ENCODE peak calls at places on chromosomes 1 and 21, in six cellular contexts. X is K562, K is GM12878, R is H1, N is HepG2, Q is GM12891. B is an unnamed sample.

GRCh38 chr1:152827173-152827572 is at the start of gene LCE1A:
- DNase-seq in K (no peak), N (no peak), Q (no peak), R (no peak), X (no peak), B (no peak)

GRCh38 chr1:143735764-143736461 is 235.9 kb downstream of the FAM72C start:
- DNase-seq in X (no peak), Q (no peak), R (peak; percentile 64), K (no peak), N (no peak), B (no peak)

GRCh38 chr1:58773406-58773840 is 10.4 kb downstream of the JUN start:
- DNase-seq in R (no peak), K (no peak), X (no peak), Q (no peak), N (no peak), B (no peak)

GRCh38 chr1:22721122-22721873 is 10.7 kb downstream of the EPHB2 start:
- DNase-seq in R (no peak), X (no peak), N (no peak), Q (no peak), K (no peak), B (no peak)

GRCh38 chr1:153260980-153261792 is 1.7 kb downstream of the LORICRIN start:
- DNase-seq in Q (no peak), X (peak; percentile 6), N (no peak), K (no peak), R (peak; percentile 74), B (peak; percentile 20)

GRCh38 chr1:58649555-58649954 is 50.3 kb downstream of the MYSM1 start:
- DNase-seq in X (peak; percentile 8), R (no peak), N (no peak), K (no peak), Q (no peak), B (no peak)

GRCh38 chr1:174358344-174358743 is 89.4 kb upstream of the GPR52 start:
- DNase-seq in X (peak; percentile 4), R (no peak), K (no peak), N (no peak), Q (no peak), B (no peak)

GRCh38 chr1:110606784-110607662 is 865 bp upstream of the KCNA2 start:
- DNase-seq in K (no peak), X (no peak), R (peak; percentile 63), N (no peak), Q (peak; percentile 39), B (no peak)

GRCh38 chr1:118184737-118185082 is 318 bp downstream of the SPAG17 start:
- DNase-seq in X (peak; percentile 72), K (no peak), Q (no peak), R (no peak), N (no peak), B (no peak)

GRCh38 chr1:35573198-35573775 is at the start of gene TFAP2E:
- DNase-seq in N (no peak), K (no peak), R (peak; percentile 81), X (no peak), Q (no peak), B (no peak)

GRCh38 chr1:10107985-10108663 is 75.4 kb downstream of the UBE4B start:
- DNase-seq in R (no peak), Q (no peak), K (no peak), X (no peak), N (no peak), B (no peak)

GRCh38 chr1:27634982-27635362 is at the start of gene FGR:
- DNase-seq in Q (no peak), X (no peak), N (no peak), K (no peak), R (no peak), B (no peak)

GRCh38 chr1:18407166-18408045 is 73.3 kb upstream of the KLHDC7A start:
- DNase-seq in R (no peak), N (no peak), X (no peak), Q (no peak), K (no peak), B (no peak)

GRCh38 chr21:15730484-15731242 is 881 bp downstream of the USP25 start:
- DNase-seq in R (no peak), X (peak; percentile 32), K (no peak), Q (no peak), N (no peak), B (peak; percentile 13)

GRCh38 chr1:31760901-31761470 is 3.2 kb downstream of the ADGRB2 start:
- DNase-seq in N (peak; percentile 25), Q (peak; percentile 79), R (peak; percentile 85), X (peak; percentile 62), K (no peak), B (peak; percentile 63)

GRCh38 chr1:198449727-198450433 is 90.6 kb downstream of the ATP6V1G3 start:
- DNase-seq in K (no peak), N (no peak), X (no peak), Q (no peak), R (no peak), B (no peak)

GRCh38 chr1:213564215-213564659 is 423.5 kb upstream of the PROX1 start:
- DNase-seq in Q (no peak), X (peak; percentile 32), N (peak; percentile 79), K (no peak), R (no peak), B (no peak)

GRCh38 chr1:92934395-92935378 is 26.6 kb downstream of the DIPK1A start:
- DNase-seq in Q (no peak), X (no peak), R (no peak), K (no peak), N (no peak), B (no peak)

GRCh38 chr1:24654011-24654410 is 10.9 kb downstream of the SRRM1 start:
- DNase-seq in X (no peak), R (no peak), K (no peak), N (no peak), Q (no peak), B (no peak)

GRCh38 chr1:36883315-36883949 is 150.9 kb downstream of the GRIK3 start:
- DNase-seq in X (no peak), K (no peak), R (no peak), N (no peak), Q (no peak), B (no peak)

GRCh38 chr1:153509729-153510354 is 25.9 kb downstream of the S100A6 start:
- DNase-seq in K (no peak), N (peak; percentile 37), X (peak; percentile 75), Q (no peak), R (no peak), B (peak; percentile 51)

GRCh38 chr1:174818014-174818616 is 181.6 kb upstream of the CACYBP start:
- DNase-seq in K (no peak), N (no peak), R (no peak), Q (no peak), X (no peak), B (no peak)

GRCh38 chr1:86487131-86487804 is 18.5 kb downstream of the CLCA1 start:
- DNase-seq in N (no peak), R (no peak), K (no peak), X (no peak), Q (no peak), B (no peak)

GRCh38 chr1:199075792-199076191 is 437.0 kb downstream of the PTPRC start:
- DNase-seq in K (no peak), R (no peak), X (no peak), N (no peak), Q (no peak), B (no peak)

GRCh38 chr1:2300851-2301606 is 72.9 kb downstream of the SKI start:
- DNase-seq in K (peak; percentile 76), N (no peak), Q (peak; percentile 83), R (no peak), X (no peak), B (peak; percentile 86)

DNA sequence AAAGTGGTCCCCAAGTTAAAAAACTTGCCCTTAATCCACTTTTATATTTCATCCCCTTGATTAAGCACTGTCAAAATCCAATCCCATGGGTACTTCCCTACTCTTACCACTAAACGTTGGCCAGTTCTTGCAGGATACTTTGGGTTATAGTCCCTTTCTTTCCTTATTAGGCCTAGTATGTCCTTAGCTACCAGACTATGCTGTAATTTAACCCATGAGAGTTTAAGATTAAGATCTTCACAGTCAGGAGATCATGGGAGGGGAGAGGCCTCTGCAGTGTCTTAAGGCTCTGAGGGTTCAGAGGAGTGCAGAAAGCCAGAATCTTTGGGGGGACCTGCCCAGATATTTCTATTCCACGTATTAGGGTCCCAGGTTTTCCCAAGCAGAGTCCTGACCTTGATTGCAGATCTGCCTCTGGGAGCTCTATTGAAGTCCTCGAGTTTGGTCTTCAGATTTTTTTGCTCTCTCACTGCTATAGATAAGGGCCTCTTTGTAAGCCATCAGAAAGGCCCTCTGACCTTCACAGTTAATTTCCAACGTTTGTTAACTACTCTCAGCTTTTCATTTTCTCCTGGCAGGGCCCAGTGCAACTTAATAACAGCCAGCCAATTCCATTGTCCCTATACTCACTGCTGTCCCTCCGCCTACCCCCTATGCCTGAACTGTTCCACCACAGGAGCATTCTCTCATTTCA is 9.0 kb upstream of the CGN start:
- DNase-seq in Q (no peak), K (no peak), R (no peak), X (no peak), N (peak; percentile 18), B (no peak)
- TF ChIP-seq TAF1 in Q (no peak), K (no peak), R (no peak), X (no peak), N (no peak), B (no peak)

GRCh38 chr1:67322442-67322841 is 14.8 kb downstream of the IL12RB2 start:
- DNase-seq in Q (no peak), X (no peak), N (no peak), K (no peak), R (no peak), B (no peak)
- TF ChIP-seq POLR2A in Q (no peak), X (no peak), N (no peak), K (no peak), R (no peak), B (no peak)

DNA sequence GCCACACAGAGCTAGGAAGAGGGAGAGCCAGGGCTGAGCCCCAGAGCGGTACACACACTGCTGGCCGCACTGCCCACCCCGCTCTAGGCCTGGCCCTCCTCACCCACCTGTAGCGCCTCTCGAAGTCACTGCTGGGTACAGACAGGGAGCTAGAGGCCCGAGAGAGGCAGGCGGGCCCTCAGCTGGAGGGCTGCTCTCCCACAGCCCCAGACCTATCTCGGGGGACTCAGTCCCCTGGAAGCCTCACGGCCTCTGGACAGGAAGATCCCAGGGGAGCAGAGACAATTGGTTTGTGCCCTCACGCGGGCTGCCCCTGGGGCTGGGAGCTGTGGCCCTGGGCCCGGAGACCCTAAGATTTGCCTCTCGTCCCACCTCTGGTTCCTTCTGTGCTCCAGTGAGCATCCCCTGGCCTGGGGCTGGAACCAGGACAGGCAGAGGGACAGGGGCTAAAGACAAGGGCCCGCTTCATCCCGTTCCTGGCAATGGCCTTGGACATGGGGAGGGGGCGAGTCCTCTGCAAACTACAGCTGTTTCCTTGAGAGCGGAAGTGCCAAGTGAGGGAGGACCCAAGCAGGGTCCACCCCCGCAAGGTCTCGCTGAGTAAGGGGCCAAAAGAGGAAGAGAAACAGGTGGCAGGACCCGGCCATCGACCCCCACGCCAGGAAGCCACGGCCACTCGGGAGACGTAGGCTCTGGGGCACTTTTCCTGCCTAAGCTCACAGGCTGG is 17.6 kb upstream of the PLEKHG5 start:
- DNase-seq in X (no peak), Q (no peak), K (no peak), N (no peak), R (no peak), B (no peak)
- TF ChIP-seq POLR2AphosphoS5 in X (no peak), Q (no peak), K (no peak), N (no peak), R (no peak), B (no peak)

GRCh38 chr1:33641099-33641830 is 168.8 kb downstream of the ZSCAN20 start:
- DNase-seq in Q (no peak), R (peak; percentile 52), N (peak; percentile 13), X (peak; percentile 28), K (no peak), B (no peak)
- TF ChIP-seq TAF1 in Q (no peak), R (no peak), N (no peak), X (no peak), K (no peak), B (no peak)

B was measured in GM12892.